ENCODE peak calls at places on chromosomes 11 and 22, in five cellular contexts. One of them, this sample, is unnamed.

GRCh38 chr22:44661070-44661469 is 40.9 kb upstream of the PRR5 start:
- DNase-seq in cardiac fibroblast: no peak
- DNase-seq in dermis blood vessel endothelial cell: no peak
- DNase-seq in ELR: peak
- DNase-seq in RPMI7951: no peak
- DNase-seq in this sample: no peak

GRCh38 chr22:48943567-48944432 is 883.9 kb downstream of the BRD1 start:
- DNase-seq in dermis blood vessel endothelial cell: no peak
- DNase-seq in ELR: no peak
- DNase-seq in RPMI7951: no peak
- DNase-seq in cardiac fibroblast: no peak
- DNase-seq in this sample: no peak

GRCh38 chr11:12386309-12386708 is 8.9 kb downstream of the PARVA start:
- DNase-seq in RPMI7951: no peak
- DNase-seq in ELR: no peak
- DNase-seq in cardiac fibroblast: no peak
- DNase-seq in dermis blood vessel endothelial cell: no peak
- DNase-seq in this sample: no peak

GRCh38 chr11:124644426-124645280 is 22.0 kb downstream of the TBRG1 start:
- DNase-seq in cardiac fibroblast: peak
- DNase-seq in dermis blood vessel endothelial cell: peak
- DNase-seq in RPMI7951: peak
- DNase-seq in ELR: peak
- DNase-seq in this sample: peak

GRCh38 chr11:106585061-106585460 is 433.2 kb downstream of the GUCY1A2 start:
- DNase-seq in ELR: peak
- DNase-seq in cardiac fibroblast: peak
- DNase-seq in RPMI7951: peak
- DNase-seq in dermis blood vessel endothelial cell: peak
- DNase-seq in this sample: peak

GRCh38 chr11:11513438-11513837 is 108.4 kb downstream of the GALNT18 start:
- DNase-seq in ELR: no peak
- DNase-seq in RPMI7951: peak
- DNase-seq in dermis blood vessel endothelial cell: no peak
- DNase-seq in cardiac fibroblast: no peak
- DNase-seq in this sample: no peak

GRCh38 chr11:26112190-26112715 is 219.7 kb upstream of the ANO3 start:
- DNase-seq in ELR: no peak
- DNase-seq in cardiac fibroblast: no peak
- DNase-seq in dermis blood vessel endothelial cell: no peak
- DNase-seq in RPMI7951: no peak
- DNase-seq in this sample: no peak

GRCh38 chr22:31901388-31902137 is 42.8 kb upstream of the YWHAH start:
- DNase-seq in dermis blood vessel endothelial cell: peak
- DNase-seq in ELR: no peak
- DNase-seq in RPMI7951: no peak
- DNase-seq in cardiac fibroblast: no peak
- DNase-seq in this sample: no peak

GRCh38 chr22:11605468-11605981 is 3922.5 kb upstream of the OR11H1 start:
- DNase-seq in dermis blood vessel endothelial cell: no peak
- DNase-seq in RPMI7951: no peak
- DNase-seq in cardiac fibroblast: no peak
- DNase-seq in ELR: no peak
- DNase-seq in this sample: no peak

GRCh38 chr11:23772081-23772480 is 724.8 kb upstream of the LUZP2 start:
- DNase-seq in dermis blood vessel endothelial cell: no peak
- DNase-seq in ELR: no peak
- DNase-seq in cardiac fibroblast: no peak
- DNase-seq in RPMI7951: no peak
- DNase-seq in this sample: no peak

GRCh38 chr11:97092823-97093222 is 703.0 kb downstream of the JRKL start:
- DNase-seq in RPMI7951: no peak
- DNase-seq in cardiac fibroblast: no peak
- DNase-seq in dermis blood vessel endothelial cell: no peak
- DNase-seq in ELR: no peak
- DNase-seq in this sample: no peak

GRCh38 chr11:121055076-121055475 is 31.2 kb downstream of the TBCEL start:
- DNase-seq in dermis blood vessel endothelial cell: no peak
- DNase-seq in cardiac fibroblast: no peak
- DNase-seq in ELR: no peak
- DNase-seq in RPMI7951: no peak
- DNase-seq in this sample: no peak

GRCh38 chr11:4658629-4659453 is 15.1 kb downstream of the OR51E1 start:
- DNase-seq in dermis blood vessel endothelial cell: no peak
- DNase-seq in RPMI7951: no peak
- DNase-seq in ELR: no peak
- DNase-seq in cardiac fibroblast: no peak
- DNase-seq in this sample: no peak

GRCh38 chr11:64359712-64360402 is 895 bp downstream of the RPS6KA4 start:
- DNase-seq in cardiac fibroblast: no peak
- DNase-seq in RPMI7951: no peak
- DNase-seq in dermis blood vessel endothelial cell: no peak
- DNase-seq in ELR: no peak
- DNase-seq in this sample: no peak